ENCODE peak calls at places on chromosomes 2 and 18, in five cellular contexts. One of them, this sample, is unnamed.

GRCh38 chr2:5695641-5696350 is 3.6 kb downstream of the SOX11 start:
- DNase-seq in Right ventricle myocardium superior: no peak
- DNase-seq in A549: no peak
- DNase-seq in CD4-positive, alpha-beta T cell: no peak
- DNase-seq in NCI-H1417: peak; percentile 61
- DNase-seq in this sample: no peak

GRCh38 chr2:100756704-100757103 is 63.2 kb upstream of the NPAS2 start:
- DNase-seq in NCI-H1417: no peak
- DNase-seq in A549: no peak
- DNase-seq in Right ventricle myocardium superior: no peak
- DNase-seq in CD4-positive, alpha-beta T cell: no peak
- DNase-seq in this sample: no peak

GRCh38 chr2:135411646-135412045 is 119.4 kb downstream of the ZRANB3 start:
- DNase-seq in NCI-H1417: no peak
- DNase-seq in CD4-positive, alpha-beta T cell: no peak
- DNase-seq in Right ventricle myocardium superior: no peak
- DNase-seq in A549: no peak
- DNase-seq in this sample: no peak

GRCh38 chr2:36373149-36373880 is 17.7 kb downstream of the CRIM1 start:
- DNase-seq in NCI-H1417: peak; percentile 82
- DNase-seq in CD4-positive, alpha-beta T cell: no peak
- DNase-seq in Right ventricle myocardium superior: no peak
- DNase-seq in A549: peak; percentile 85
- DNase-seq in this sample: no peak

GRCh38 chr2:227462463-227462951 is 9.4 kb upstream of the AGFG1 start:
- DNase-seq in NCI-H1417: no peak
- DNase-seq in Right ventricle myocardium superior: no peak
- DNase-seq in CD4-positive, alpha-beta T cell: no peak
- DNase-seq in A549: no peak
- DNase-seq in this sample: peak; percentile 64

GRCh38 chr2:227630322-227630721 is 13.0 kb downstream of the SCYGR4 start:
- DNase-seq in A549: no peak
- DNase-seq in CD4-positive, alpha-beta T cell: no peak
- DNase-seq in NCI-H1417: no peak
- DNase-seq in Right ventricle myocardium superior: no peak
- DNase-seq in this sample: no peak

GRCh38 chr2:130807659-130808385 is 28.9 kb upstream of the ARHGEF4 start:
- DNase-seq in NCI-H1417: peak; percentile 76
- DNase-seq in A549: no peak
- DNase-seq in Right ventricle myocardium superior: no peak
- DNase-seq in CD4-positive, alpha-beta T cell: no peak
- DNase-seq in this sample: no peak

GRCh38 chr2:174763793-174764179 is 486 bp downstream of the CHRNA1 start:
- DNase-seq in Right ventricle myocardium superior: no peak
- DNase-seq in NCI-H1417: no peak
- DNase-seq in A549: no peak
- DNase-seq in CD4-positive, alpha-beta T cell: no peak
- DNase-seq in this sample: no peak

GRCh38 chr18:41226186-41226585 is 728.8 kb upstream of the PIK3C3 start:
- DNase-seq in NCI-H1417: no peak
- DNase-seq in A549: no peak
- DNase-seq in CD4-positive, alpha-beta T cell: no peak
- DNase-seq in Right ventricle myocardium superior: no peak
- DNase-seq in this sample: no peak

GRCh38 chr18:36901277-36901701 is 72.4 kb downstream of the KIAA1328 start:
- DNase-seq in CD4-positive, alpha-beta T cell: no peak
- DNase-seq in Right ventricle myocardium superior: no peak
- DNase-seq in A549: no peak
- DNase-seq in NCI-H1417: no peak
- DNase-seq in this sample: no peak

GRCh38 chr2:110994250-110994961 is 126.3 kb upstream of the BCL2L11 start:
- DNase-seq in A549: no peak
- DNase-seq in Right ventricle myocardium superior: no peak
- DNase-seq in NCI-H1417: no peak
- DNase-seq in CD4-positive, alpha-beta T cell: no peak
- DNase-seq in this sample: no peak